ENCODE peak calls at places on chromosomes 3 and 15, in nine cellular contexts. Z is NCI-H1105; Q is Panc1; G is activated CD4-positive, alpha-beta T cell treated with anti-CD3 and anti-CD28 coated beads, Interleukin-2, amount 10 ng/mL, durations not matched to agents 7 days and 5 days; J is NT2/D1; R is esophagus muscularis mucosa; U is stimulated activated CD8-positive, alpha-beta memory T cell treated with anti-CD3 and anti-CD28 coated beads, Interleukin-2, amount 100 ng/mL, for 48 hours; V is ELR; X is RWPE2. F is an unnamed sample.

GRCh38 chr15:93058128-93058527 is 30.9 kb downstream of the RGMA start:
- DNase-seq in J (no peak), Z (no peak), R (no peak), G (no peak), V (no peak), U (no peak), X (peak; percentile 46), Q (no peak), F (no peak)

GRCh38 chr3:65811050-65811766 is 227.5 kb downstream of the MAGI1 start:
- DNase-seq in U (no peak), Q (no peak), Z (no peak), J (no peak), R (no peak), V (peak; percentile 12), X (no peak), G (no peak), F (peak; percentile 6)

GRCh38 chr3:132016061-132017041 is 18.5 kb downstream of the CPNE4 start:
- DNase-seq in J (no peak), R (no peak), G (no peak), Q (no peak), X (no peak), Z (no peak), U (no peak), V (peak; percentile 22), F (no peak)

GRCh38 chr15:52783191-52783829 is 6.8 kb downstream of the ONECUT1 start:
- DNase-seq in J (no peak), R (no peak), V (no peak), Q (no peak), Z (no peak), U (no peak), X (no peak), G (no peak), F (no peak)

GRCh38 chr3:132787616-132788015 is 65.4 kb upstream of the NPHP3 start:
- DNase-seq in X (no peak), J (no peak), Q (no peak), R (no peak), G (no peak), U (no peak), V (no peak), Z (no peak), F (no peak)

GRCh38 chr15:63019539-63020109 is 22.9 kb upstream of the TPM1 start:
- DNase-seq in J (no peak), X (peak; percentile 97), Q (peak; percentile 61), R (no peak), Z (no peak), V (peak; percentile 88), G (no peak), U (no peak), F (no peak)

GRCh38 chr3:19348929-19349564 is 200.7 kb downstream of the KCNH8 start:
- DNase-seq in J (peak; percentile 13), G (peak; percentile 12), V (peak; percentile 24), R (no peak), Q (peak; percentile 17), Z (no peak), X (no peak), U (no peak), F (peak; percentile 3)

GRCh38 chr15:62469874-62470688 is 305.0 kb upstream of the C2CD4B start:
- DNase-seq in U (no peak), Q (no peak), R (no peak), V (peak; percentile 80), Z (no peak), G (no peak), X (peak; percentile 48), J (no peak), F (peak; percentile 86)

GRCh38 chr15:78726870-78727551 is 84.3 kb downstream of the ADAMTS7 start:
- DNase-seq in U (no peak), V (peak; percentile 43), Q (no peak), Z (no peak), G (no peak), J (no peak), R (no peak), X (peak; percentile 77), F (no peak)

GRCh38 chr3:193211173-193211572 is 29.8 kb upstream of the PLAAT1 start:
- DNase-seq in G (no peak), X (no peak), Z (no peak), V (no peak), R (no peak), J (no peak), Q (no peak), U (no peak), F (no peak)

GRCh38 chr3:13343601-13344000 is 76.5 kb downstream of the NUP210 start:
- DNase-seq in Q (no peak), V (no peak), Z (no peak), J (no peak), R (no peak), U (no peak), G (no peak), X (no peak), F (no peak)

GRCh38 chr15:95715919-95716318 is 614.6 kb upstream of the NR2F2 start:
- DNase-seq in J (peak; percentile 30), U (no peak), R (no peak), Z (no peak), V (no peak), G (no peak), X (no peak), Q (no peak), F (no peak)

GRCh38 chr15:77457619-77458265 is 37.1 kb downstream of the HMG20A start:
- DNase-seq in Q (no peak), Z (no peak), G (peak; percentile 21), J (no peak), V (peak; percentile 63), X (no peak), U (no peak), R (no peak), F (peak; percentile 37)

GRCh38 chr3:109047366-109047765 is 70.6 kb downstream of the MORC1 start:
- DNase-seq in G (no peak), V (no peak), X (no peak), Z (no peak), J (no peak), U (no peak), Q (no peak), R (no peak), F (no peak)

GRCh38 chr3:66692108-66692750 is 191.4 kb upstream of the LRIG1 start:
- DNase-seq in Z (no peak), X (no peak), U (no peak), V (no peak), R (no peak), G (no peak), Q (no peak), J (no peak), F (no peak)

GRCh38 chr15:40105517-40106202 is 3.0 kb downstream of the BMF start:
- DNase-seq in G (peak; percentile 67), Q (no peak), X (no peak), R (no peak), J (no peak), Z (no peak), U (no peak), V (no peak), F (no peak)

GRCh38 chr15:98870788-98871187 is 136.8 kb downstream of the PGPEP1L start:
- DNase-seq in Z (no peak), J (no peak), U (no peak), G (no peak), V (no peak), X (no peak), Q (no peak), R (no peak), F (no peak)

GRCh38 chr3:160154033-160154432 is 71.2 kb upstream of the C3orf80 start:
- DNase-seq in V (peak; percentile 42), U (no peak), J (no peak), Q (no peak), X (no peak), R (no peak), G (no peak), Z (no peak), F (peak; percentile 51)

GRCh38 chr15:38069001-38069400 is 134.6 kb downstream of the TMCO5A start:
- DNase-seq in R (no peak), U (no peak), X (no peak), J (no peak), Q (no peak), V (peak; percentile 86), G (peak; percentile 21), Z (no peak), F (peak; percentile 69)

GRCh38 chr15:31306036-31306425 is 20.6 kb upstream of the KLF13 start:
- DNase-seq in V (no peak), U (no peak), X (peak; percentile 65), Q (no peak), J (no peak), R (peak; percentile 85), G (no peak), Z (no peak), F (no peak)

GRCh38 chr3:12972043-12972442 is 101.2 kb downstream of the IQSEC1 start:
- DNase-seq in R (no peak), V (no peak), Z (no peak), X (no peak), G (no peak), Q (no peak), U (no peak), J (no peak), F (no peak)

GRCh38 chr3:171212648-171213047 is 186.1 kb upstream of the SLC2A2 start:
- DNase-seq in V (no peak), X (no peak), J (no peak), Z (no peak), G (no peak), R (no peak), U (no peak), Q (no peak), F (no peak)

GRCh38 chr3:45443459-45443858 is 55.1 kb downstream of the LARS2 start:
- DNase-seq in J (no peak), G (no peak), X (no peak), V (no peak), U (no peak), Z (no peak), Q (no peak), R (no peak), F (no peak)